ENCODE peak calls at places on chromosomes 7 and 10, in nine cellular contexts. One of them, this sample, is unnamed. For H3K27me3 and H3K9me3, the result is how much of the 10 kb centered on the place peaks cover.

GRCh38 chr10:103244663-103245271 is 920 bp upstream of the RPEL1 start:
- DNase-seq in cardiac muscle cell: peak
- DNase-seq in Peyer's patch: peak
- DNase-seq in suprapubic skin: peak
- DNase-seq in IMR-90: peak
- DNase-seq in WERI-Rb-1: peak
- DNase-seq in stomach: peak
- DNase-seq in neuronal stem cell: peak
- DNase-seq in heart right ventricle: peak
- DNase-seq in this sample: no peak

GRCh38 chr10:69239816-69240434 is 19.8 kb downstream of the HKDC1 start:
- DNase-seq in suprapubic skin: no peak
- DNase-seq in Peyer's patch: no peak
- DNase-seq in stomach: no peak
- DNase-seq in cardiac muscle cell: peak
- DNase-seq in heart right ventricle: no peak
- DNase-seq in IMR-90: no peak
- DNase-seq in WERI-Rb-1: no peak
- DNase-seq in neuronal stem cell: no peak
- DNase-seq in this sample: no peak

GRCh38 chr10:64771253-64771652 is 1250.1 kb downstream of the REEP3 start:
- DNase-seq in heart right ventricle: no peak
- DNase-seq in WERI-Rb-1: no peak
- DNase-seq in cardiac muscle cell: no peak
- DNase-seq in stomach: no peak
- DNase-seq in IMR-90: no peak
- DNase-seq in Peyer's patch: no peak
- DNase-seq in suprapubic skin: no peak
- DNase-seq in neuronal stem cell: no peak
- DNase-seq in this sample: no peak

GRCh38 chr7:69172357-69173098 is 425.7 kb upstream of the AUTS2 start:
- DNase-seq in heart right ventricle: no peak
- DNase-seq in stomach: no peak
- DNase-seq in Peyer's patch: no peak
- DNase-seq in WERI-Rb-1: no peak
- DNase-seq in IMR-90: no peak
- DNase-seq in suprapubic skin: no peak
- DNase-seq in cardiac muscle cell: no peak
- DNase-seq in neuronal stem cell: no peak
- DNase-seq in this sample: no peak

GRCh38 chr10:124226271-124226911 is 133.0 kb upstream of the CHST15 start:
- DNase-seq in stomach: no peak
- DNase-seq in suprapubic skin: no peak
- DNase-seq in Peyer's patch: no peak
- DNase-seq in cardiac muscle cell: no peak
- DNase-seq in heart right ventricle: no peak
- DNase-seq in WERI-Rb-1: no peak
- DNase-seq in neuronal stem cell: no peak
- DNase-seq in IMR-90: no peak
- DNase-seq in this sample: no peak

GRCh38 chr7:19284596-19285300 is 139.5 kb upstream of the FERD3L start:
- DNase-seq in suprapubic skin: no peak
- DNase-seq in heart right ventricle: no peak
- DNase-seq in WERI-Rb-1: no peak
- DNase-seq in neuronal stem cell: no peak
- DNase-seq in stomach: no peak
- DNase-seq in IMR-90: peak
- DNase-seq in cardiac muscle cell: peak
- DNase-seq in Peyer's patch: no peak
- DNase-seq in this sample: no peak

GRCh38 chr10:23556727-23557440 is 118.0 kb downstream of the OTUD1 start:
- DNase-seq in cardiac muscle cell: no peak
- DNase-seq in WERI-Rb-1: no peak
- DNase-seq in stomach: no peak
- DNase-seq in IMR-90: peak
- DNase-seq in heart right ventricle: no peak
- DNase-seq in suprapubic skin: no peak
- DNase-seq in Peyer's patch: no peak
- DNase-seq in neuronal stem cell: no peak
- DNase-seq in this sample: no peak

GRCh38 chr10:97889461-97890265 is 40.0 kb downstream of the GOLGA7B start:
- DNase-seq in heart right ventricle: no peak
- DNase-seq in WERI-Rb-1: no peak
- DNase-seq in Peyer's patch: no peak
- DNase-seq in suprapubic skin: no peak
- DNase-seq in cardiac muscle cell: peak
- DNase-seq in IMR-90: peak
- DNase-seq in neuronal stem cell: no peak
- DNase-seq in stomach: no peak
- DNase-seq in this sample: peak

GRCh38 chr7:27156508-27156898 is at the start of gene HOXA7:
- DNase-seq in WERI-Rb-1: peak
- DNase-seq in heart right ventricle: no peak
- DNase-seq in Peyer's patch: peak
- DNase-seq in suprapubic skin: peak
- DNase-seq in neuronal stem cell: no peak
- DNase-seq in cardiac muscle cell: no peak
- DNase-seq in stomach: peak
- DNase-seq in IMR-90: peak
- DNase-seq in this sample: peak

GRCh38 chr10:70302292-70302691 is 18.5 kb upstream of the NPFFR1 start:
- DNase-seq in Peyer's patch: no peak
- DNase-seq in heart right ventricle: no peak
- DNase-seq in cardiac muscle cell: peak
- DNase-seq in IMR-90: peak
- DNase-seq in stomach: no peak
- DNase-seq in neuronal stem cell: no peak
- DNase-seq in WERI-Rb-1: no peak
- DNase-seq in suprapubic skin: no peak
- DNase-seq in this sample: no peak

GRCh38 chr10:95791425-95791979 is 35.5 kb downstream of the ENTPD1 start:
- DNase-seq in heart right ventricle: no peak
- DNase-seq in cardiac muscle cell: no peak
- DNase-seq in Peyer's patch: no peak
- DNase-seq in WERI-Rb-1: no peak
- DNase-seq in neuronal stem cell: no peak
- DNase-seq in stomach: no peak
- DNase-seq in suprapubic skin: no peak
- DNase-seq in IMR-90: no peak
- DNase-seq in this sample: no peak

GRCh38 chr7:46934198-46934825 is 647.6 kb downstream of the TNS3 start:
- DNase-seq in stomach: no peak
- DNase-seq in heart right ventricle: no peak
- DNase-seq in WERI-Rb-1: no peak
- DNase-seq in IMR-90: peak
- DNase-seq in suprapubic skin: no peak
- DNase-seq in neuronal stem cell: no peak
- DNase-seq in Peyer's patch: no peak
- DNase-seq in cardiac muscle cell: peak
- DNase-seq in this sample: no peak

GRCh38 chr7:101870361-101871062 is 53.1 kb downstream of the CUX1 start:
- DNase-seq in neuronal stem cell: no peak
- DNase-seq in heart right ventricle: no peak
- DNase-seq in WERI-Rb-1: no peak
- DNase-seq in suprapubic skin: no peak
- DNase-seq in cardiac muscle cell: no peak
- DNase-seq in Peyer's patch: no peak
- DNase-seq in stomach: peak
- DNase-seq in IMR-90: peak
- DNase-seq in this sample: no peak

GRCh38 chr10:15027741-15028140 is 16.0 kb upstream of the OLAH start:
- DNase-seq in heart right ventricle: no peak
- DNase-seq in stomach: no peak
- DNase-seq in suprapubic skin: no peak
- DNase-seq in IMR-90: no peak
- DNase-seq in cardiac muscle cell: peak
- DNase-seq in WERI-Rb-1: no peak
- DNase-seq in neuronal stem cell: no peak
- DNase-seq in Peyer's patch: no peak
- DNase-seq in this sample: no peak

GRCh38 chr10:87700031-87700796 is 40.5 kb downstream of the PAPSS2 start:
- DNase-seq in Peyer's patch: no peak
- DNase-seq in suprapubic skin: no peak
- DNase-seq in IMR-90: peak
- DNase-seq in heart right ventricle: no peak
- DNase-seq in neuronal stem cell: no peak
- DNase-seq in cardiac muscle cell: peak
- DNase-seq in WERI-Rb-1: no peak
- DNase-seq in stomach: no peak
- DNase-seq in this sample: no peak

GRCh38 chr7:36153571-36154097 is 580 bp downstream of the EEPD1 start:
- DNase-seq in stomach: no peak
- DNase-seq in cardiac muscle cell: peak
- DNase-seq in IMR-90: no peak
- DNase-seq in WERI-Rb-1: peak
- DNase-seq in Peyer's patch: peak
- DNase-seq in heart right ventricle: no peak
- DNase-seq in suprapubic skin: peak
- DNase-seq in neuronal stem cell: peak
- DNase-seq in this sample: no peak

GRCh38 chr7:99997545-99998137 is 17.8 kb upstream of the ZKSCAN1 start:
- DNase-seq in WERI-Rb-1: no peak
- DNase-seq in IMR-90: no peak
- DNase-seq in stomach: peak
- DNase-seq in neuronal stem cell: peak
- DNase-seq in Peyer's patch: peak
- DNase-seq in cardiac muscle cell: peak
- DNase-seq in suprapubic skin: peak
- DNase-seq in heart right ventricle: peak
- DNase-seq in this sample: peak

GRCh38 chr7:18901881-18902280 is 215.6 kb downstream of the TWIST1 start:
- DNase-seq in stomach: no peak
- DNase-seq in neuronal stem cell: no peak
- DNase-seq in suprapubic skin: no peak
- DNase-seq in WERI-Rb-1: no peak
- DNase-seq in IMR-90: no peak
- DNase-seq in heart right ventricle: no peak
- DNase-seq in cardiac muscle cell: no peak
- DNase-seq in Peyer's patch: no peak
- DNase-seq in this sample: no peak

GRCh38 chr7:121544726-121545125 is 148.6 kb upstream of the FAM3C start:
- DNase-seq in suprapubic skin: no peak
- DNase-seq in WERI-Rb-1: no peak
- DNase-seq in cardiac muscle cell: peak
- DNase-seq in neuronal stem cell: no peak
- DNase-seq in Peyer's patch: no peak
- DNase-seq in stomach: no peak
- DNase-seq in IMR-90: peak
- DNase-seq in heart right ventricle: no peak
- DNase-seq in this sample: no peak

GRCh38 chr7:18534481-18534880 is 38.9 kb downstream of the HDAC9 start:
- DNase-seq in heart right ventricle: no peak
- DNase-seq in suprapubic skin: no peak
- DNase-seq in cardiac muscle cell: no peak
- DNase-seq in stomach: no peak
- DNase-seq in IMR-90: no peak
- DNase-seq in neuronal stem cell: no peak
- DNase-seq in Peyer's patch: no peak
- DNase-seq in WERI-Rb-1: no peak
- DNase-seq in this sample: no peak

GRCh38 chr7:45089314-45089891 is 634 bp upstream of the NACAD start:
- DNase-seq in cardiac muscle cell: peak
- DNase-seq in IMR-90: peak
- DNase-seq in WERI-Rb-1: peak
- DNase-seq in Peyer's patch: peak
- DNase-seq in suprapubic skin: peak
- DNase-seq in neuronal stem cell: peak
- DNase-seq in stomach: peak
- DNase-seq in heart right ventricle: peak
- DNase-seq in this sample: no peak
- H3K4me3 ChIP-seq in cardiac muscle cell: peak
- H3K4me3 ChIP-seq in IMR-90: peak
- H3K4me3 ChIP-seq in WERI-Rb-1: peak
- H3K4me3 ChIP-seq in Peyer's patch: peak
- H3K4me3 ChIP-seq in suprapubic skin: peak
- H3K4me3 ChIP-seq in neuronal stem cell: peak
- H3K4me3 ChIP-seq in stomach: peak
- H3K4me3 ChIP-seq in heart right ventricle: peak
- H3K4me3 ChIP-seq in this sample: peak

DNA sequence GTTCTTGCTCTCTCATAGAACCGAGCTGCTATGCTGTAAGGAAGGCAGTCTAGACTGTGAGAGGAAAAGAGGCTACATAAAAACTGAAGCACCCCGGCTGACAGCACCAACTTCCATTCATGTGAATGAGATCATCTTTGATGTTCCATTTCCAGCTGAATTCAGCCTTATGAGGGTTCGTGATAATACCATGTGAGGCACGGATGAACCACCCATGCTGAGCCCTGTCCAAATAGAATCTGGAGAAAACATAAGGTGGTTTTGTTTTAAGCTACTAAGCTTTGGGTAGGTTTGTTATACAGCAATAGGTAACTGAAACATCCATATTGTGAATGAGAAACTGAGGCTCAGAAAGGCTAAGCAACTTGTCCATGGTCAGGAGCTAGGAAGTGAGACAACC is 6.9 kb upstream of the VAX1 start:
- DNase-seq in stomach: no peak
- DNase-seq in IMR-90: no peak
- DNase-seq in suprapubic skin: no peak
- DNase-seq in Peyer's patch: no peak
- DNase-seq in neuronal stem cell: no peak
- DNase-seq in WERI-Rb-1: no peak
- DNase-seq in heart right ventricle: no peak
- DNase-seq in cardiac muscle cell: no peak
- DNase-seq in this sample: no peak
- H3K27me3 ChIP-seq in stomach: under half
- H3K27me3 ChIP-seq in IMR-90: under half
- H3K27me3 ChIP-seq in suprapubic skin: half or more
- H3K27me3 ChIP-seq in Peyer's patch: under half
- H3K27me3 ChIP-seq in neuronal stem cell: under half
- H3K27me3 ChIP-seq in WERI-Rb-1: under half
- H3K27me3 ChIP-seq in heart right ventricle: under half
- H3K27me3 ChIP-seq in cardiac muscle cell: half or more
- H3K27me3 ChIP-seq in this sample: half or more

DNA sequence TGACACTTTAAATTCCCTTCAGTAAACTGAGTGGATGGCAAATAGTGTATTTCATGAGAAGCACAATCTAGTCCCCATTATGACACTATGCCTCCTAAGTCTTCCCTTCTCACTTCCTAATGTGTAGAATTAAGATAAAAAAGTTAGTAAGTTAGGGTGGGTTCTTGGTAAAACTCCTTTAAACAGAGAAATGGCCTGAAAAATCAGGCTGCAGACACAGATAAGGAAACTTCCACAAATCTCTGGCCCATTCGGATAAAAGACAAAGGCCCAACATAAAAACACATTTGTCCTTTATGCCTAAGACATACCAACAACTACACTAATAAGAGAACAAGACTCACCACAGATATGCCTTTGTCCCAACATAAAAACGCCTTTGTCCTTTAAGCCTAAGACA is 21.5 kb downstream of the AKR1C8 start:
- DNase-seq in neuronal stem cell: no peak
- DNase-seq in WERI-Rb-1: no peak
- DNase-seq in suprapubic skin: no peak
- DNase-seq in heart right ventricle: no peak
- DNase-seq in stomach: no peak
- DNase-seq in Peyer's patch: no peak
- DNase-seq in IMR-90: no peak
- DNase-seq in cardiac muscle cell: no peak
- DNase-seq in this sample: no peak
- H3K9me3 ChIP-seq in neuronal stem cell: under half
- H3K9me3 ChIP-seq in WERI-Rb-1: under half
- H3K9me3 ChIP-seq in suprapubic skin: under half
- H3K9me3 ChIP-seq in heart right ventricle: half or more
- H3K9me3 ChIP-seq in stomach: under half
- H3K9me3 ChIP-seq in Peyer's patch: under half
- H3K9me3 ChIP-seq in IMR-90: under half
- H3K9me3 ChIP-seq in cardiac muscle cell: under half
- H3K9me3 ChIP-seq in this sample: under half

GRCh38 chr10:22231260-22231659 is 13.4 kb upstream of the EBLN1 start:
- DNase-seq in Peyer's patch: no peak
- DNase-seq in heart right ventricle: no peak
- DNase-seq in stomach: no peak
- DNase-seq in WERI-Rb-1: no peak
- DNase-seq in cardiac muscle cell: no peak
- DNase-seq in neuronal stem cell: no peak
- DNase-seq in suprapubic skin: no peak
- DNase-seq in IMR-90: no peak
- DNase-seq in this sample: no peak
- H3K4me3 ChIP-seq in Peyer's patch: no peak
- H3K4me3 ChIP-seq in heart right ventricle: no peak
- H3K4me3 ChIP-seq in stomach: no peak
- H3K4me3 ChIP-seq in WERI-Rb-1: no peak
- H3K4me3 ChIP-seq in cardiac muscle cell: no peak
- H3K4me3 ChIP-seq in neuronal stem cell: no peak
- H3K4me3 ChIP-seq in suprapubic skin: no peak
- H3K4me3 ChIP-seq in IMR-90: no peak
- H3K4me3 ChIP-seq in this sample: no peak

This sample was measured in RWPE2.